ENCODE peak calls at places on chromosomes 6 and 20, in ten cellular contexts. B, G, J, O, T, A, H, F, D and I are unnamed samples.

GRCh38 chr20:52054123-52054522 is 137.5 kb downstream of the ZFP64 start:
- DNase-seq in B (no peak), G (no peak), J (no peak), O (peak; percentile 16), T (peak; percentile 17), A (no peak), H (no peak), F (no peak), D (no peak), I (no peak)

GRCh38 chr6:148969271-148969666 is 222.4 kb downstream of the UST start:
- DNase-seq in B (no peak), G (no peak), J (no peak), O (no peak), T (no peak), A (no peak), H (no peak), F (no peak), D (no peak), I (no peak)

GRCh38 chr20:63394069-63394468 is 32.9 kb upstream of the CHRNA4 start:
- DNase-seq in B (no peak), G (peak; percentile 58), J (no peak), O (no peak), T (no peak), A (peak; percentile 10), H (no peak), F (no peak), D (no peak), I (no peak)

GRCh38 chr20:47392015-47392720 is 35.7 kb upstream of the ZMYND8 start:
- DNase-seq in B (peak; percentile 98), G (no peak), J (no peak), O (no peak), T (no peak), A (no peak), H (no peak), F (no peak), D (peak; percentile 87), I (peak; percentile 80)

GRCh38 chr6:31723245-31723979 is at the start of gene MPIG6B:
- DNase-seq in B (no peak), G (no peak), J (no peak), O (no peak), T (no peak), A (no peak), H (no peak), F (no peak), D (no peak), I (no peak)

GRCh38 chr20:33005908-33006775 is 1.4 kb upstream of the BPIFB2 start:
- DNase-seq in B (no peak), G (no peak), J (no peak), O (no peak), T (no peak), A (no peak), H (no peak), F (no peak), D (no peak), I (no peak)

GRCh38 chr6:41399424-41399823 is 64.0 kb downstream of the NCR2 start:
- DNase-seq in B (no peak), G (no peak), J (no peak), O (no peak), T (no peak), A (no peak), H (no peak), F (no peak), D (no peak), I (no peak)

GRCh38 chr6:109455502-109456282 is at the start of gene MICAL1:
- DNase-seq in B (peak; percentile 45), G (peak; percentile 64), J (peak; percentile 62), O (peak; percentile 33), T (peak; percentile 78), A (peak; percentile 59), H (peak; percentile 55), F (no peak), D (peak; percentile 81), I (peak; percentile 80)

GRCh38 chr6:3970097-3970496 is 108.8 kb downstream of the FAM217A start:
- DNase-seq in B (no peak), G (no peak), J (no peak), O (no peak), T (no peak), A (no peak), H (no peak), F (no peak), D (no peak), I (no peak)

GRCh38 chr6:37125779-37126553 is 44.0 kb upstream of the PIM1 start:
- DNase-seq in B (no peak), G (peak; percentile 54), J (no peak), O (no peak), T (no peak), A (no peak), H (no peak), F (no peak), D (peak; percentile 79), I (no peak)

GRCh38 chr6:123997223-123997622 is 193.6 kb downstream of the NKAIN2 start:
- DNase-seq in B (peak; percentile 63), G (no peak), J (no peak), O (no peak), T (no peak), A (no peak), H (no peak), F (peak; percentile 88), D (no peak), I (peak; percentile 62)

GRCh38 chr6:111277819-111278218 is 190.5 kb downstream of the SLC16A10 start:
- DNase-seq in B (no peak), G (no peak), J (no peak), O (no peak), T (no peak), A (no peak), H (no peak), F (no peak), D (no peak), I (no peak)

GRCh38 chr6:43771210-43771857 is 1.3 kb downstream of the VEGFA start:
- DNase-seq in B (peak; percentile 72), G (peak; percentile 70), J (peak; percentile 50), O (no peak), T (peak; percentile 47), A (no peak), H (peak; percentile 76), F (peak; percentile 62), D (peak; percentile 57), I (peak; percentile 77)

GRCh38 chr6:161353208-161353613 is 79.3 kb upstream of the AGPAT4 start:
- DNase-seq in B (peak; percentile 25), G (no peak), J (no peak), O (no peak), T (no peak), A (peak; percentile 82), H (no peak), F (no peak), D (no peak), I (no peak)

GRCh38 chr6:130885392-130886192 is 58.4 kb downstream of the SMLR1 start:
- DNase-seq in B (peak; percentile 92), G (peak; percentile 76), J (peak; percentile 15), O (peak; percentile 33), T (peak; percentile 74), A (peak; percentile 84), H (peak; percentile 42), F (no peak), D (peak; percentile 70), I (peak; percentile 88)

GRCh38 chr20:41306061-41306727 is 11.3 kb downstream of the ZHX3 start:
- DNase-seq in B (no peak), G (no peak), J (peak; percentile 39), O (no peak), T (no peak), A (no peak), H (no peak), F (no peak), D (no peak), I (no peak)

GRCh38 chr20:36092424-36093024 is 62.0 kb upstream of the EPB41L1 start:
- DNase-seq in B (no peak), G (peak; percentile 63), J (no peak), O (no peak), T (peak; percentile 15), A (no peak), H (peak; percentile 7), F (no peak), D (no peak), I (no peak)

GRCh38 chr6:110329729-110330436 is 28.3 kb downstream of the METTL24 start:
- DNase-seq in B (no peak), G (peak; percentile 53), J (no peak), O (no peak), T (no peak), A (no peak), H (no peak), F (no peak), D (peak; percentile 79), I (no peak)

GRCh38 chr6:159762681-159763293 is 942 bp downstream of the ACAT2 start:
- DNase-seq in B (peak; percentile 63), G (no peak), J (peak; percentile 6), O (no peak), T (no peak), A (no peak), H (peak; percentile 18), F (no peak), D (no peak), I (peak; percentile 56)

GRCh38 chr6:142854589-142855488 is 90.1 kb downstream of the HIVEP2 start:
- DNase-seq in B (no peak), G (no peak), J (no peak), O (no peak), T (no peak), A (no peak), H (no peak), F (no peak), D (no peak), I (no peak)

GRCh38 chr20:41533537-41534136 is 84.5 kb downstream of the CHD6 start:
- DNase-seq in B (no peak), G (no peak), J (no peak), O (no peak), T (no peak), A (no peak), H (no peak), F (no peak), D (no peak), I (no peak)

GRCh38 chr6:28816909-28817807 is 106.6 kb downstream of the TRIM27 start:
- DNase-seq in B (peak; percentile 97), G (no peak), J (peak; percentile 16), O (no peak), T (no peak), A (no peak), H (no peak), F (no peak), D (peak; percentile 57), I (peak; percentile 77)

GRCh38 chr6:75329703-75330102 is 45.1 kb upstream of the TMEM30A start:
- DNase-seq in B (no peak), G (no peak), J (no peak), O (no peak), T (no peak), A (no peak), H (no peak), F (no peak), D (no peak), I (no peak)

GRCh38 chr20:63706852-63707557 is 771 bp downstream of the ARFRP1 start:
- DNase-seq in B (peak; percentile 66), G (no peak), J (peak; percentile 73), O (no peak), T (peak; percentile 59), A (no peak), H (peak; percentile 72), F (no peak), D (peak; percentile 61), I (peak; percentile 74)

GRCh38 chr20:48544402-48545333 is 283.1 kb downstream of the PREX1 start:
- DNase-seq in B (no peak), G (no peak), J (no peak), O (no peak), T (no peak), A (no peak), H (no peak), F (no peak), D (no peak), I (no peak)

GRCh38 chr6:53359843-53360834 is 11.4 kb upstream of the ELOVL5 start:
- DNase-seq in B (peak; percentile 77), G (no peak), J (no peak), O (no peak), T (peak; percentile 65), A (no peak), H (no peak), F (no peak), D (no peak), I (no peak)

GRCh38 chr6:82246802-82247633 is 526 bp downstream of the IBTK start:
- DNase-seq in B (peak; percentile 84), G (no peak), J (peak; percentile 17), O (no peak), T (no peak), A (peak; percentile 69), H (no peak), F (no peak), D (peak; percentile 76), I (peak; percentile 81)

GRCh38 chr20:63005240-63005861 is 1.4 kb downstream of the BHLHE23 start:
- DNase-seq in B (no peak), G (no peak), J (no peak), O (no peak), T (no peak), A (no peak), H (no peak), F (no peak), D (no peak), I (no peak)